ENCODE peak calls at places on chromosomes 3 and 15, in ten cellular contexts. One of them, this sample, is unnamed.

GRCh38 chr15:36911322-36911944 is 188.9 kb downstream of the MEIS2 start:
- DNase-seq in hepatocyte: peak
- DNase-seq in PC-3: peak
- DNase-seq in HepG2: peak
- DNase-seq in IMR-90: peak
- DNase-seq in OCI-LY7: no peak
- DNase-seq in fibroblast of lung: peak
- DNase-seq in mesenchymal stem cell: peak
- DNase-seq in GM23338: peak
- DNase-seq in HCT116: no peak
- DNase-seq in this sample: peak

GRCh38 chr15:71093089-71094024 is 21.9 kb upstream of the THSD4 start:
- DNase-seq in hepatocyte: peak
- DNase-seq in PC-3: peak
- DNase-seq in HepG2: no peak
- DNase-seq in IMR-90: peak
- DNase-seq in OCI-LY7: no peak
- DNase-seq in fibroblast of lung: peak
- DNase-seq in mesenchymal stem cell: no peak
- DNase-seq in GM23338: no peak
- DNase-seq in HCT116: peak
- DNase-seq in this sample: peak

GRCh38 chr15:77483426-77483825 is 62.7 kb downstream of the HMG20A start:
- DNase-seq in hepatocyte: no peak
- DNase-seq in PC-3: no peak
- DNase-seq in HepG2: no peak
- DNase-seq in IMR-90: no peak
- DNase-seq in OCI-LY7: no peak
- DNase-seq in fibroblast of lung: no peak
- DNase-seq in mesenchymal stem cell: no peak
- DNase-seq in GM23338: no peak
- DNase-seq in HCT116: no peak
- DNase-seq in this sample: no peak

GRCh38 chr3:134294302-134294925 is 43.8 kb upstream of the RYK start:
- DNase-seq in hepatocyte: no peak
- DNase-seq in PC-3: no peak
- DNase-seq in HepG2: no peak
- DNase-seq in IMR-90: no peak
- DNase-seq in OCI-LY7: no peak
- DNase-seq in fibroblast of lung: no peak
- DNase-seq in mesenchymal stem cell: no peak
- DNase-seq in GM23338: no peak
- DNase-seq in HCT116: no peak
- DNase-seq in this sample: no peak

GRCh38 chr3:14174483-14174882 is 3.9 kb downstream of the XPC start:
- DNase-seq in hepatocyte: no peak
- DNase-seq in PC-3: no peak
- DNase-seq in HepG2: no peak
- DNase-seq in IMR-90: peak
- DNase-seq in OCI-LY7: no peak
- DNase-seq in fibroblast of lung: no peak
- DNase-seq in mesenchymal stem cell: no peak
- DNase-seq in GM23338: no peak
- DNase-seq in HCT116: no peak
- DNase-seq in this sample: no peak

GRCh38 chr3:41234823-41235722 is 35.8 kb downstream of the CTNNB1 start:
- DNase-seq in hepatocyte: no peak
- DNase-seq in PC-3: peak
- DNase-seq in HepG2: no peak
- DNase-seq in IMR-90: peak
- DNase-seq in OCI-LY7: no peak
- DNase-seq in fibroblast of lung: peak
- DNase-seq in mesenchymal stem cell: no peak
- DNase-seq in GM23338: peak
- DNase-seq in HCT116: no peak
- DNase-seq in this sample: peak

GRCh38 chr3:61682671-61683408 is 121.5 kb downstream of the PTPRG start:
- DNase-seq in hepatocyte: peak
- DNase-seq in PC-3: no peak
- DNase-seq in HepG2: no peak
- DNase-seq in IMR-90: peak
- DNase-seq in OCI-LY7: no peak
- DNase-seq in fibroblast of lung: no peak
- DNase-seq in mesenchymal stem cell: peak
- DNase-seq in GM23338: no peak
- DNase-seq in HCT116: peak
- DNase-seq in this sample: no peak

GRCh38 chr3:40994611-40995010 is 204.7 kb upstream of the CTNNB1 start:
- DNase-seq in hepatocyte: no peak
- DNase-seq in PC-3: peak
- DNase-seq in HepG2: no peak
- DNase-seq in IMR-90: no peak
- DNase-seq in OCI-LY7: no peak
- DNase-seq in fibroblast of lung: no peak
- DNase-seq in mesenchymal stem cell: peak
- DNase-seq in GM23338: no peak
- DNase-seq in HCT116: no peak
- DNase-seq in this sample: no peak

GRCh38 chr3:99720985-99721632 is 82.7 kb downstream of the COL8A1 start:
- DNase-seq in hepatocyte: no peak
- DNase-seq in PC-3: peak
- DNase-seq in HepG2: no peak
- DNase-seq in IMR-90: peak
- DNase-seq in OCI-LY7: no peak
- DNase-seq in fibroblast of lung: peak
- DNase-seq in mesenchymal stem cell: no peak
- DNase-seq in GM23338: no peak
- DNase-seq in HCT116: no peak
- DNase-seq in this sample: peak

GRCh38 chr3:177521305-177521704 is 324.0 kb upstream of the TBL1XR1 start:
- DNase-seq in hepatocyte: peak
- DNase-seq in PC-3: peak
- DNase-seq in HepG2: no peak
- DNase-seq in IMR-90: no peak
- DNase-seq in OCI-LY7: peak
- DNase-seq in fibroblast of lung: no peak
- DNase-seq in mesenchymal stem cell: no peak
- DNase-seq in GM23338: peak
- DNase-seq in HCT116: no peak
- DNase-seq in this sample: no peak

GRCh38 chr3:153192327-153192726 is 30.3 kb downstream of the RAP2B start:
- DNase-seq in hepatocyte: no peak
- DNase-seq in PC-3: peak
- DNase-seq in HepG2: no peak
- DNase-seq in IMR-90: no peak
- DNase-seq in OCI-LY7: no peak
- DNase-seq in fibroblast of lung: no peak
- DNase-seq in mesenchymal stem cell: no peak
- DNase-seq in GM23338: no peak
- DNase-seq in HCT116: no peak
- DNase-seq in this sample: no peak

GRCh38 chr15:58856090-58856489 is 77.4 kb downstream of the SLTM start:
- DNase-seq in hepatocyte: no peak
- DNase-seq in PC-3: peak
- DNase-seq in HepG2: no peak
- DNase-seq in IMR-90: peak
- DNase-seq in OCI-LY7: no peak
- DNase-seq in fibroblast of lung: peak
- DNase-seq in mesenchymal stem cell: peak
- DNase-seq in GM23338: no peak
- DNase-seq in HCT116: no peak
- DNase-seq in this sample: peak

GRCh38 chr3:183202004-183202722 is 39.6 kb upstream of the LAMP3 start:
- DNase-seq in hepatocyte: no peak
- DNase-seq in PC-3: peak
- DNase-seq in HepG2: no peak
- DNase-seq in IMR-90: no peak
- DNase-seq in OCI-LY7: no peak
- DNase-seq in fibroblast of lung: no peak
- DNase-seq in mesenchymal stem cell: no peak
- DNase-seq in GM23338: no peak
- DNase-seq in HCT116: no peak
- DNase-seq in this sample: no peak
- H3K4me3 ChIP-seq in hepatocyte: no peak
- H3K4me3 ChIP-seq in PC-3: no peak
- H3K4me3 ChIP-seq in HepG2: no peak
- H3K4me3 ChIP-seq in IMR-90: no peak
- H3K4me3 ChIP-seq in OCI-LY7: no peak
- H3K4me3 ChIP-seq in fibroblast of lung: no peak
- H3K4me3 ChIP-seq in mesenchymal stem cell: no peak
- H3K4me3 ChIP-seq in GM23338: no peak
- H3K4me3 ChIP-seq in HCT116: no peak
- H3K4me3 ChIP-seq in this sample: no peak

GRCh38 chr15:32651229-32651837 is 9.8 kb downstream of the SCG5 start:
- DNase-seq in hepatocyte: peak
- DNase-seq in PC-3: peak
- DNase-seq in HepG2: peak
- DNase-seq in IMR-90: peak
- DNase-seq in OCI-LY7: peak
- DNase-seq in fibroblast of lung: peak
- DNase-seq in mesenchymal stem cell: peak
- DNase-seq in GM23338: peak
- DNase-seq in HCT116: peak
- DNase-seq in this sample: no peak
- H2AFZ ChIP-seq in hepatocyte: no peak
- H2AFZ ChIP-seq in PC-3: no peak
- H2AFZ ChIP-seq in HepG2: no peak
- H2AFZ ChIP-seq in IMR-90: peak
- H2AFZ ChIP-seq in OCI-LY7: no peak
- H2AFZ ChIP-seq in fibroblast of lung: no peak
- H2AFZ ChIP-seq in mesenchymal stem cell: no peak
- H2AFZ ChIP-seq in GM23338: no peak
- H2AFZ ChIP-seq in HCT116: no peak
- H2AFZ ChIP-seq in this sample: peak

DNA sequence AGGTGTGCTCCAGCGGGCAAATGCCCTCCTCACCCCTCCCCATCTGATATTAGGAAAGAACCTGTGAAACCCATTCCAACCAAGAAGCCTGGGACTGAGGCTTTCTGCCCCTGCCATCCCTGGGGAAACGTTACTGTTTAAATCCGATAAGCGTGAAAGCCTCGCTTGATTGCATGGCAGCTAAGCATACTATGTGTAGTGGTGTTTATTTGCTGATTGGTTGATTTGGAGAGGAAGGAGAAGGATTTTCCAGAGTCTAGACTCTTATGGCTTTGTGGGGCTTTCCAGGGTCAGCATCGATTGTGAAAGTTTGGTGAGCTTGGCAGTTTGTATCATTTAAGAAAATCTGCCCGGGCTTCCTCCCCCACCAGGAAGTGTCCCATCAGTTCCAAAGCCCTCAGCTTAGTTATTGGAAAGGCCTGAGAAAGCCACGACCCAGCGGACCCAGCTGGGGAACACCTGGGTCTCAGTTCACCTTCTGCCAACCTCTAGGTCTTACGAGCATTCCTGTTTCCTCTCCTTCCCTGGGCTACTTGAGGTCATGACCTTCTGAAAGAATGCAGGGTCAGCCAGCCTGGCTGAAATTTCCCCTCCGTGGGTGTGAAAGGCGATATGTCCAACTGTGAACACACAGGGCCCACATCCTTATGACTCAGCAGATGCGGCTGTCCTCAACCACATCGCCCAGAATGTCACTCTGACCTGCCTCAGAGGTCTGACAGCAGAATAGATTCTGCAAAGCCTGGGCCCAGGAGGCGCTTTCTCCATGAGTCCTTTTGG is 62.8 kb upstream of the HERC1 start:
- DNase-seq in hepatocyte: no peak
- DNase-seq in PC-3: peak
- DNase-seq in HepG2: peak
- DNase-seq in IMR-90: peak
- DNase-seq in OCI-LY7: no peak
- DNase-seq in fibroblast of lung: peak
- DNase-seq in mesenchymal stem cell: peak
- DNase-seq in GM23338: no peak
- DNase-seq in HCT116: no peak
- DNase-seq in this sample: peak
- H3K4me3 ChIP-seq in hepatocyte: no peak
- H3K4me3 ChIP-seq in PC-3: no peak
- H3K4me3 ChIP-seq in HepG2: no peak
- H3K4me3 ChIP-seq in IMR-90: no peak
- H3K4me3 ChIP-seq in OCI-LY7: no peak
- H3K4me3 ChIP-seq in fibroblast of lung: no peak
- H3K4me3 ChIP-seq in mesenchymal stem cell: no peak
- H3K4me3 ChIP-seq in GM23338: no peak
- H3K4me3 ChIP-seq in HCT116: no peak
- H3K4me3 ChIP-seq in this sample: no peak

DNA sequence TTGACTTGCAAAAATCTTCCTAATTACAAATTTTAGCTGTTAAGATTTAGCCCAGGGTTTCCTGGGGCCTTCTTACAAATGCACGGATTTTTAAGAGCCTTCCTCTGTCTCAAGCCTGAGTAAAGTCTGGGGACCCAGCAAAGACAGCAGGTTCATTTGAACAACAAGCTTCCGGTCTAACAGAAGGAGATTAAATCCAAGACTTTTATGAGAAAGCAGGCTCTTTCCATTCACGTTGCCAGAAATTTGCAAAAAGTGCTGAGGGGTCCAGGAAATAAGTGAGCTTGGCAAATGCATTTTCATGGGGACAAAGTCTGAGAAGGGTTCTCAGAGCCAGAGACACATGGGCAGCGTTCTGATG is 115.6 kb upstream of the ARHGEF3 start:
- DNase-seq in hepatocyte: no peak
- DNase-seq in PC-3: no peak
- DNase-seq in HepG2: no peak
- DNase-seq in IMR-90: no peak
- DNase-seq in OCI-LY7: peak
- DNase-seq in fibroblast of lung: no peak
- DNase-seq in mesenchymal stem cell: no peak
- DNase-seq in GM23338: no peak
- DNase-seq in HCT116: no peak
- DNase-seq in this sample: no peak
- H2AFZ ChIP-seq in hepatocyte: no peak
- H2AFZ ChIP-seq in PC-3: no peak
- H2AFZ ChIP-seq in HepG2: no peak
- H2AFZ ChIP-seq in IMR-90: no peak
- H2AFZ ChIP-seq in OCI-LY7: peak
- H2AFZ ChIP-seq in fibroblast of lung: no peak
- H2AFZ ChIP-seq in mesenchymal stem cell: no peak
- H2AFZ ChIP-seq in GM23338: no peak
- H2AFZ ChIP-seq in HCT116: no peak
- H2AFZ ChIP-seq in this sample: no peak

GRCh38 chr3:141881702-141882101 is 5.3 kb downstream of the ATP1B3 start:
- DNase-seq in hepatocyte: no peak
- DNase-seq in PC-3: no peak
- DNase-seq in HepG2: no peak
- DNase-seq in IMR-90: no peak
- DNase-seq in OCI-LY7: peak
- DNase-seq in fibroblast of lung: no peak
- DNase-seq in mesenchymal stem cell: no peak
- DNase-seq in GM23338: no peak
- DNase-seq in HCT116: no peak
- DNase-seq in this sample: no peak
- H3K4me3 ChIP-seq in hepatocyte: no peak
- H3K4me3 ChIP-seq in PC-3: no peak
- H3K4me3 ChIP-seq in HepG2: no peak
- H3K4me3 ChIP-seq in IMR-90: no peak
- H3K4me3 ChIP-seq in OCI-LY7: no peak
- H3K4me3 ChIP-seq in fibroblast of lung: no peak
- H3K4me3 ChIP-seq in mesenchymal stem cell: no peak
- H3K4me3 ChIP-seq in GM23338: no peak
- H3K4me3 ChIP-seq in HCT116: no peak
- H3K4me3 ChIP-seq in this sample: no peak

GRCh38 chr3:2098398-2099027 is at the start of gene CNTN4:
- DNase-seq in hepatocyte: peak
- DNase-seq in PC-3: no peak
- DNase-seq in HepG2: peak
- DNase-seq in IMR-90: no peak
- DNase-seq in OCI-LY7: no peak
- DNase-seq in fibroblast of lung: no peak
- DNase-seq in mesenchymal stem cell: peak
- DNase-seq in GM23338: peak
- DNase-seq in HCT116: no peak
- DNase-seq in this sample: no peak
- H2AFZ ChIP-seq in hepatocyte: peak
- H2AFZ ChIP-seq in PC-3: no peak
- H2AFZ ChIP-seq in HepG2: no peak
- H2AFZ ChIP-seq in IMR-90: no peak
- H2AFZ ChIP-seq in OCI-LY7: no peak
- H2AFZ ChIP-seq in fibroblast of lung: no peak
- H2AFZ ChIP-seq in mesenchymal stem cell: peak
- H2AFZ ChIP-seq in GM23338: peak
- H2AFZ ChIP-seq in HCT116: no peak
- H2AFZ ChIP-seq in this sample: peak